ENCODE peak calls at places on chromosomes 13 and 19, in seven cellular contexts. O is vagina, B is Caco-2, G is left lung, F is Calu3, R is adrenal gland, Y is tibial nerve. H is an unnamed sample.

GRCh38 chr19:36169084-36169760 is 17.0 kb upstream of the COX7A1 start:
- DNase-seq in O (no peak), B (no peak), G (no peak), F (no peak), R (peak), Y (no peak), H (no peak)

GRCh38 chr13:75329097-75329496 is 152.9 kb downstream of the TBC1D4 start:
- DNase-seq in O (no peak), B (no peak), G (no peak), F (no peak), R (no peak), Y (no peak), H (no peak)

GRCh38 chr19:3833578-3834348 is 35.1 kb downstream of the ZFR2 start:
- DNase-seq in O (no peak), B (no peak), G (no peak), F (no peak), R (no peak), Y (no peak), H (no peak)

GRCh38 chr19:35144600-35145436 is 1.8 kb downstream of the FXYD7 start:
- DNase-seq in O (no peak), B (peak), G (no peak), F (peak), R (no peak), Y (no peak), H (no peak)

GRCh38 chr19:52331757-52332156 is 4.3 kb upstream of the ZNF610 start:
- DNase-seq in O (no peak), B (peak), G (no peak), F (no peak), R (no peak), Y (no peak), H (no peak)

GRCh38 chr19:35195822-35196221 is 32.7 kb downstream of the FAM187B start:
- DNase-seq in O (peak), B (no peak), G (no peak), F (peak), R (no peak), Y (no peak), H (no peak)

GRCh38 chr19:11260996-11261395 is 1.3 kb downstream of the DOCK6 start:
- DNase-seq in O (no peak), B (no peak), G (no peak), F (no peak), R (no peak), Y (no peak), H (no peak)

GRCh38 chr13:113647351-113648217 is 10.4 kb downstream of the ATP4B start:
- DNase-seq in O (no peak), B (no peak), G (peak), F (peak), R (peak), Y (peak), H (peak)

GRCh38 chr13:68697551-68697950 is 1410.1 kb upstream of the ATXN8OS start:
- DNase-seq in O (no peak), B (no peak), G (no peak), F (no peak), R (no peak), Y (no peak), H (no peak)
- TF ChIP-seq CTCF in O (no peak), B (no peak), G (no peak), F (no peak), R (no peak), Y (no peak), H (no peak)

GRCh38 chr13:110400786-110401533 is 93.9 kb downstream of the COL4A2 start:
- DNase-seq in O (no peak), B (no peak), G (no peak), F (no peak), R (no peak), Y (no peak), H (no peak)
- TF ChIP-seq CTCF in O (no peak), B (no peak), G (no peak), F (no peak), R (no peak), Y (no peak), H (no peak)

DNA sequence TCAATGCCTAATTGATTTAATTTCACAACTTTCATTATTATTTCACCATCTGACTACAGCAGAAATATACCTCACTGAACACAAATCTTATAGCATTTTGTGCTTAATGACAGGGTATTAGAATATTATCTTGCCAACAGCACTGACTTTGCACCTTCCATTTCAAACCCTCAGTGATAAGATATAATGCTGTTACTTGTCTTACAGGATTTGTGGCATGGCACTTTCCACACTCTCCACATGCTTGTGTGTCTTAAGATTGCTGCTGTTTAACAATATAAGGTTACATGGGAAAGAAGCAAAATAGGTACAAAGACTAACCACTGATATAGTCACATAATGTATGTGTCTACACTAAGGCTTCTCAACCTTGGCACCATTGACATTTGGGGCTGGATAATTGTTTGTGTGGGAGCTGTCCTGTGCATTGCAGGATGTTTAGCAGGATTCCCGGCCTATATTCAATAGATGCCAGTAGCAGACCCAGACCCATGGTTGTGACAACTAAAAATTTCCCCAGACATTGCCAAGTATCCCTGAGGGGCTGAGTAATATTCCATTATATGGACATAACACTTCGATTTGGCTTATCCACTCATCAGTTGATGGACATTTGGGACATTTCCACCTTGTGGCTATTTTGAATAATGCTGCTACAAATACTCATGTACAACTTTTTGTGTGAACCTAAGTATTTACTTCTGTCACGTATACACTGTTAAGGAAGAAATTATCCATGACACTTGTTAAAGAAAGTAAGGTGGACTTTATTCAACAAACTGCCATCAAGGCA is 5.7 kb upstream of the DIAPH3 start:
- DNase-seq in O (no peak), B (no peak), G (no peak), F (no peak), R (no peak), Y (no peak), H (no peak)
- TF ChIP-seq CTCF in O (no peak), B (peak), G (no peak), F (no peak), R (no peak), Y (no peak), H (no peak)

GRCh38 chr19:30997222-30997621 is 352.0 kb downstream of the TSHZ3 start:
- DNase-seq in O (no peak), B (no peak), G (no peak), F (no peak), R (no peak), Y (no peak), H (no peak)

GRCh38 chr19:31000913-31001312 is 348.3 kb downstream of the TSHZ3 start:
- DNase-seq in O (no peak), B (no peak), G (no peak), F (no peak), R (no peak), Y (no peak), H (no peak)

GRCh38 chr19:30999726-31000125 is 349.5 kb downstream of the TSHZ3 start:
- DNase-seq in O (no peak), B (no peak), G (no peak), F (no peak), R (no peak), Y (no peak), H (no peak)

GRCh38 chr19:31002852-31003251 is 346.4 kb downstream of the TSHZ3 start:
- DNase-seq in O (no peak), B (no peak), G (no peak), F (no peak), R (peak), Y (no peak), H (no peak)
- TF ChIP-seq CTCF in O (no peak), B (no peak), G (no peak), F (no peak), R (no peak), Y (no peak), H (no peak)

GRCh38 chr19:45254044-45254531 is 3.0 kb downstream of the MARK4 start:
- DNase-seq in O (no peak), B (peak), G (no peak), F (no peak), R (no peak), Y (no peak), H (no peak)
- TF ChIP-seq CTCF in O (no peak), B (peak), G (no peak), F (peak), R (no peak), Y (no peak), H (no peak)

DNA sequence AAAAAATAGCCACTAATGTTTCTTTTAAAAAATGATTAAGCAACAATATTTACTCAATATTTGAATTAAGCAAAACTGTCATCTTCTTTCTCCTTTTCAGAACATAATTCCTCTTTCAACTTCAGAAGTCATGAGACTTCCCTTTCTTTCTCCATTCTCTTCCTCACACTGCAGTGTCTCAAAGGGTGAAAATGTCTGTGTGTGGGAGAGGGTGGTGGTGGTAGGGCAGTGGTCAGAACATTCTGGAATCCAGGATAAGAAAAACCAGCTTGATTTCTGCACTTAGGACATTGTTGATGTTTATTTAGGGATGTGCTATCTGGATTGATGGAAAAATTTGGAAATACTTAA is 126.4 kb downstream of the KCNRG start:
- DNase-seq in O (no peak), B (no peak), G (no peak), F (no peak), R (no peak), Y (no peak), H (no peak)
- TF ChIP-seq CTCF in O (no peak), B (no peak), G (no peak), F (no peak), R (no peak), Y (no peak), H (no peak)

H was measured in sigmoid colon.